ENCODE peak calls at places on chromosomes 13 and 19, in nine cellular contexts. One of them, this sample, is unnamed. For H3K9me3, the result is how much of the 10 kb centered on the place peaks cover.

GRCh38 chr13:35764359-35765015 is 288.0 kb upstream of the MAB21L1 start:
- DNase-seq in PC-3: no peak
- DNase-seq in neuronal stem cell: no peak
- DNase-seq in K562: no peak
- DNase-seq in PC-9: peak
- DNase-seq in hepatocyte: no peak
- DNase-seq in neural progenitor cell: no peak
- DNase-seq in IMR-90: no peak
- DNase-seq in mesenchymal stem cell: no peak
- DNase-seq in this sample: no peak

GRCh38 chr19:39474139-39474620 is 6.5 kb upstream of the TIMM50 start:
- DNase-seq in neural progenitor cell: peak
- DNase-seq in neuronal stem cell: peak
- DNase-seq in PC-9: no peak
- DNase-seq in hepatocyte: peak
- DNase-seq in PC-3: peak
- DNase-seq in K562: peak
- DNase-seq in mesenchymal stem cell: peak
- DNase-seq in IMR-90: peak
- DNase-seq in this sample: peak

GRCh38 chr13:111661776-111662175 is 341.3 kb downstream of the TEX29 start:
- DNase-seq in hepatocyte: no peak
- DNase-seq in IMR-90: no peak
- DNase-seq in PC-9: no peak
- DNase-seq in mesenchymal stem cell: no peak
- DNase-seq in K562: no peak
- DNase-seq in neural progenitor cell: no peak
- DNase-seq in PC-3: no peak
- DNase-seq in neuronal stem cell: no peak
- DNase-seq in this sample: no peak

GRCh38 chr13:31001647-31002046 is 69.2 kb downstream of the TEX26 start:
- DNase-seq in PC-3: no peak
- DNase-seq in neural progenitor cell: no peak
- DNase-seq in mesenchymal stem cell: no peak
- DNase-seq in IMR-90: no peak
- DNase-seq in PC-9: no peak
- DNase-seq in neuronal stem cell: no peak
- DNase-seq in hepatocyte: peak
- DNase-seq in K562: no peak
- DNase-seq in this sample: no peak

GRCh38 chr13:110644892-110645521 is 29.7 kb downstream of the NAXD start:
- DNase-seq in PC-9: no peak
- DNase-seq in IMR-90: peak
- DNase-seq in K562: no peak
- DNase-seq in hepatocyte: peak
- DNase-seq in neural progenitor cell: peak
- DNase-seq in neuronal stem cell: peak
- DNase-seq in PC-3: peak
- DNase-seq in mesenchymal stem cell: peak
- DNase-seq in this sample: peak

GRCh38 chr13:45849408-45849807 is 2.1 kb downstream of the SIAH3 start:
- DNase-seq in PC-3: no peak
- DNase-seq in neuronal stem cell: no peak
- DNase-seq in K562: no peak
- DNase-seq in mesenchymal stem cell: no peak
- DNase-seq in hepatocyte: no peak
- DNase-seq in neural progenitor cell: no peak
- DNase-seq in PC-9: no peak
- DNase-seq in IMR-90: no peak
- DNase-seq in this sample: no peak

GRCh38 chr13:49754146-49754545 is 38.3 kb downstream of the KPNA3 start:
- DNase-seq in mesenchymal stem cell: no peak
- DNase-seq in PC-9: no peak
- DNase-seq in neural progenitor cell: no peak
- DNase-seq in K562: no peak
- DNase-seq in IMR-90: no peak
- DNase-seq in neuronal stem cell: no peak
- DNase-seq in hepatocyte: no peak
- DNase-seq in PC-3: no peak
- DNase-seq in this sample: no peak

GRCh38 chr19:30096596-30097370 is 154.7 kb downstream of the URI1 start:
- DNase-seq in hepatocyte: no peak
- DNase-seq in IMR-90: no peak
- DNase-seq in PC-3: no peak
- DNase-seq in mesenchymal stem cell: no peak
- DNase-seq in PC-9: no peak
- DNase-seq in neuronal stem cell: no peak
- DNase-seq in neural progenitor cell: no peak
- DNase-seq in K562: no peak
- DNase-seq in this sample: no peak

GRCh38 chr19:7549749-7550148 is 14.2 kb downstream of the PNPLA6 start:
- DNase-seq in mesenchymal stem cell: no peak
- DNase-seq in neural progenitor cell: no peak
- DNase-seq in PC-9: no peak
- DNase-seq in neuronal stem cell: no peak
- DNase-seq in PC-3: no peak
- DNase-seq in hepatocyte: no peak
- DNase-seq in IMR-90: no peak
- DNase-seq in K562: no peak
- DNase-seq in this sample: no peak

GRCh38 chr13:23715762-23716235 is 145.6 kb downstream of the TNFRSF19 start:
- DNase-seq in IMR-90: no peak
- DNase-seq in hepatocyte: peak
- DNase-seq in neuronal stem cell: no peak
- DNase-seq in neural progenitor cell: no peak
- DNase-seq in mesenchymal stem cell: peak
- DNase-seq in PC-9: no peak
- DNase-seq in PC-3: peak
- DNase-seq in K562: peak
- DNase-seq in this sample: peak

GRCh38 chr13:21675095-21676007 is 4.5 kb downstream of the FGF9 start:
- DNase-seq in PC-9: no peak
- DNase-seq in hepatocyte: peak
- DNase-seq in PC-3: no peak
- DNase-seq in neuronal stem cell: peak
- DNase-seq in mesenchymal stem cell: no peak
- DNase-seq in K562: no peak
- DNase-seq in IMR-90: no peak
- DNase-seq in neural progenitor cell: peak
- DNase-seq in this sample: no peak

GRCh38 chr13:20939662-20940061 is 37.1 kb upstream of the XPO4 start:
- DNase-seq in hepatocyte: no peak
- DNase-seq in PC-3: no peak
- DNase-seq in neuronal stem cell: no peak
- DNase-seq in PC-9: no peak
- DNase-seq in IMR-90: no peak
- DNase-seq in K562: no peak
- DNase-seq in neural progenitor cell: no peak
- DNase-seq in mesenchymal stem cell: no peak
- DNase-seq in this sample: no peak

GRCh38 chr19:15251749-15252397 is 19.6 kb upstream of the EPHX3 start:
- DNase-seq in PC-3: peak
- DNase-seq in hepatocyte: peak
- DNase-seq in neuronal stem cell: peak
- DNase-seq in neural progenitor cell: peak
- DNase-seq in PC-9: peak
- DNase-seq in mesenchymal stem cell: peak
- DNase-seq in K562: peak
- DNase-seq in IMR-90: peak
- DNase-seq in this sample: no peak
- H3K4me2 ChIP-seq in PC-3: no peak
- H3K4me2 ChIP-seq in hepatocyte: no peak
- H3K4me2 ChIP-seq in neuronal stem cell: no peak
- H3K4me2 ChIP-seq in neural progenitor cell: peak
- H3K4me2 ChIP-seq in PC-9: no peak
- H3K4me2 ChIP-seq in mesenchymal stem cell: no peak
- H3K4me2 ChIP-seq in K562: no peak
- H3K4me2 ChIP-seq in IMR-90: peak
- H3K4me2 ChIP-seq in this sample: no peak

DNA sequence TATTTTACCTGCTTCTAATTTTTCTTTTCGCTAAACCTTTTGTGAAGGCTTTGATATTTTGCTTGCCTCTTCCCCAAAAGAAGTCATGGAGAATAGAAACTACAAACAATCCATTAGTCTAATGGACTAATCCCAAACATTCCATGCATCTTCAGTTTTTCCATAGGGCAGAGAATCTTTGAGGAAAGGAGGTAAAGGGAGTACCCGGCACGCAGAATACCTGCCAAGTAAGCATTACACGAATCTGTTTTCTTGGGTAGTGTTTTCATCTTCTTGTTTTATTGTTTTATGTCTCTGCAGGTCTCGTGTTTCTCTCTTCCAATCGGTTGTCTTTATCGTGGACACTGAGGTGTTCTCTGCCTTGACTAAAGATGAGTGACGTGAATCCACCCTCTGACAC is at the start of gene NLRP8:
- DNase-seq in PC-9: no peak
- DNase-seq in mesenchymal stem cell: no peak
- DNase-seq in PC-3: no peak
- DNase-seq in neuronal stem cell: no peak
- DNase-seq in hepatocyte: no peak
- DNase-seq in neural progenitor cell: no peak
- DNase-seq in K562: no peak
- DNase-seq in IMR-90: no peak
- DNase-seq in this sample: no peak
- H3K9me3 ChIP-seq in PC-9: under half
- H3K9me3 ChIP-seq in mesenchymal stem cell: under half
- H3K9me3 ChIP-seq in PC-3: under half
- H3K9me3 ChIP-seq in neuronal stem cell: under half
- H3K9me3 ChIP-seq in hepatocyte: under half
- H3K9me3 ChIP-seq in neural progenitor cell: under half
- H3K9me3 ChIP-seq in K562: under half
- H3K9me3 ChIP-seq in IMR-90: under half
- H3K9me3 ChIP-seq in this sample: under half

DNA sequence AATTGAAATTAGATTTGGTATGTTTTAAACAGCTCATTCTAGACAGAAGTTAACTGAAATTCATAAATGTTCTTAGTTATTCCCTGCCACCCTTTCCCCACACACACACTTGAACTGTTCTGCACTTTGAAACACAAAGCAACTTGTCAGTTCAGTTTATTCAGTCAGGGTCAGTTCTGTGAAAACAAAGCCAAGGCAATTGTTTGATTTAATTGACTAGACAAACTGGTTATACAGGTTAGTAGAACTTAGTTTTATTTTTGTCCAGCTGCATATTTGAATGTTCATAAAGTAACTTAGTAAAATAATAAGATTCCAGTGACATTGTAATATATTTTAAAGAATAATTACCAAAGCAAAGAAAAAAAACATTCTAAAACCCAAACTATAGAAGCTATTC is 98.3 kb upstream of the KLF5 start:
- DNase-seq in hepatocyte: peak
- DNase-seq in K562: no peak
- DNase-seq in neuronal stem cell: no peak
- DNase-seq in mesenchymal stem cell: no peak
- DNase-seq in PC-9: peak
- DNase-seq in IMR-90: no peak
- DNase-seq in PC-3: peak
- DNase-seq in neural progenitor cell: no peak
- DNase-seq in this sample: no peak
- H3K4me2 ChIP-seq in hepatocyte: peak
- H3K4me2 ChIP-seq in K562: no peak
- H3K4me2 ChIP-seq in neuronal stem cell: no peak
- H3K4me2 ChIP-seq in mesenchymal stem cell: no peak
- H3K4me2 ChIP-seq in PC-9: peak
- H3K4me2 ChIP-seq in IMR-90: no peak
- H3K4me2 ChIP-seq in PC-3: peak
- H3K4me2 ChIP-seq in neural progenitor cell: no peak
- H3K4me2 ChIP-seq in this sample: no peak

GRCh38 chr13:34420975-34421719 is 520.9 kb upstream of the NBEA start:
- DNase-seq in hepatocyte: no peak
- DNase-seq in PC-3: peak
- DNase-seq in neuronal stem cell: no peak
- DNase-seq in IMR-90: no peak
- DNase-seq in mesenchymal stem cell: no peak
- DNase-seq in neural progenitor cell: no peak
- DNase-seq in K562: no peak
- DNase-seq in PC-9: no peak
- DNase-seq in this sample: no peak

GRCh38 chr13:34414616-34415015 is 527.5 kb upstream of the NBEA start:
- DNase-seq in mesenchymal stem cell: no peak
- DNase-seq in neural progenitor cell: no peak
- DNase-seq in hepatocyte: no peak
- DNase-seq in PC-3: no peak
- DNase-seq in PC-9: no peak
- DNase-seq in neuronal stem cell: no peak
- DNase-seq in IMR-90: no peak
- DNase-seq in K562: no peak
- DNase-seq in this sample: no peak

GRCh38 chr13:34421849-34422475 is 520.1 kb upstream of the NBEA start:
- DNase-seq in neuronal stem cell: no peak
- DNase-seq in K562: no peak
- DNase-seq in PC-9: no peak
- DNase-seq in IMR-90: no peak
- DNase-seq in hepatocyte: no peak
- DNase-seq in mesenchymal stem cell: no peak
- DNase-seq in neural progenitor cell: no peak
- DNase-seq in PC-3: no peak
- DNase-seq in this sample: no peak

GRCh38 chr13:34416833-34417425 is 525.1 kb upstream of the NBEA start:
- DNase-seq in hepatocyte: no peak
- DNase-seq in neuronal stem cell: no peak
- DNase-seq in neural progenitor cell: no peak
- DNase-seq in mesenchymal stem cell: no peak
- DNase-seq in PC-3: peak
- DNase-seq in PC-9: peak
- DNase-seq in IMR-90: peak
- DNase-seq in K562: no peak
- DNase-seq in this sample: no peak

DNA sequence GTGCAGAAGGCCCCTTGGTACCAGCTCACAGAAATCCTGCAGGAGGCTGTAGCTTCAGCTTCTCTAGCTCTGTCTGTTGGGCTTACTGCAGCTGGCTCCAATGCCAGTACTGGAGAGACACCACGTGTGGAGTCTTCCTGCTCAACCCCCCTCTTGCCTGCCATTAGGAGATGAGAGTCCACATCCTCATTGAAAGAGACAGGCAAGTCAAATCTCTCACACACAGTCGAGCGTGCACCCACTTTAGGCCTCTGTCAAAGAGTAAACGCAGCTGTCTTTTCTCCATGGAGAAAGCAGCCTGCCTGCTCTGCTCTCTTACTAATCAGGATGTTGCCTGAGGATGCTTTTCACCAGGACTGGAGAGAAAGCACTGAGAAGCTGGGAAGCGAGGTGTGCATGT is 523.0 kb upstream of the NBEA start:
- DNase-seq in mesenchymal stem cell: peak
- DNase-seq in IMR-90: no peak
- DNase-seq in neural progenitor cell: no peak
- DNase-seq in hepatocyte: no peak
- DNase-seq in PC-9: no peak
- DNase-seq in neuronal stem cell: no peak
- DNase-seq in K562: no peak
- DNase-seq in PC-3: no peak
- DNase-seq in this sample: no peak
- H3K9me3 ChIP-seq in mesenchymal stem cell: under half
- H3K9me3 ChIP-seq in IMR-90: under half
- H3K9me3 ChIP-seq in neural progenitor cell: under half
- H3K9me3 ChIP-seq in hepatocyte: under half
- H3K9me3 ChIP-seq in PC-9: under half
- H3K9me3 ChIP-seq in neuronal stem cell: under half
- H3K9me3 ChIP-seq in K562: under half
- H3K9me3 ChIP-seq in PC-3: under half
- H3K9me3 ChIP-seq in this sample: under half

GRCh38 chr19:49423278-49423984 is at the start of gene PTH2:
- DNase-seq in PC-9: no peak
- DNase-seq in K562: peak
- DNase-seq in hepatocyte: no peak
- DNase-seq in mesenchymal stem cell: no peak
- DNase-seq in IMR-90: no peak
- DNase-seq in PC-3: no peak
- DNase-seq in neuronal stem cell: no peak
- DNase-seq in neural progenitor cell: no peak
- DNase-seq in this sample: no peak
- H3K4me2 ChIP-seq in PC-9: no peak
- H3K4me2 ChIP-seq in K562: peak
- H3K4me2 ChIP-seq in hepatocyte: peak
- H3K4me2 ChIP-seq in mesenchymal stem cell: peak
- H3K4me2 ChIP-seq in IMR-90: peak
- H3K4me2 ChIP-seq in PC-3: no peak
- H3K4me2 ChIP-seq in neuronal stem cell: peak
- H3K4me2 ChIP-seq in neural progenitor cell: peak
- H3K4me2 ChIP-seq in this sample: no peak